ENCODE peak calls at places on chromosome 20, in five cellular contexts. One of them, this sample, is unnamed.
A peak's percentile ranks its signal among the peaks of the same experiment; 100 is the strongest.

GRCh38 chr20:2123720-2124119 is 22.1 kb downstream of the STK35 start:
- DNase-seq in PC-3: peak; percentile 10
- DNase-seq in mesenchymal stem cell: no peak
- DNase-seq in adrenal gland: peak; percentile 70
- DNase-seq in small intestine: no peak
- DNase-seq in this sample: no peak

GRCh38 chr20:327041-327945 is 1.9 kb downstream of the SOX12 start:
- DNase-seq in adrenal gland: peak; percentile 93
- DNase-seq in small intestine: peak; percentile 31
- DNase-seq in mesenchymal stem cell: peak; percentile 94
- DNase-seq in PC-3: peak; percentile 94
- DNase-seq in this sample: peak; percentile 89

GRCh38 chr20:54102543-54102942 is 32.1 kb upstream of the BCAS1 start:
- DNase-seq in small intestine: no peak
- DNase-seq in mesenchymal stem cell: no peak
- DNase-seq in adrenal gland: no peak
- DNase-seq in PC-3: no peak
- DNase-seq in this sample: no peak

GRCh38 chr20:2859330-2860121 is 13.8 kb upstream of the PTPRA start:
- DNase-seq in adrenal gland: no peak
- DNase-seq in small intestine: no peak
- DNase-seq in PC-3: no peak
- DNase-seq in mesenchymal stem cell: no peak
- DNase-seq in this sample: no peak

GRCh38 chr20:8209061-8209460 is 77.0 kb downstream of the PLCB1 start:
- DNase-seq in small intestine: no peak
- DNase-seq in PC-3: no peak
- DNase-seq in mesenchymal stem cell: peak; percentile 61
- DNase-seq in adrenal gland: no peak
- DNase-seq in this sample: no peak

GRCh38 chr20:17499041-17499440 is 32.1 kb downstream of the BFSP1 start:
- DNase-seq in small intestine: no peak
- DNase-seq in mesenchymal stem cell: peak; percentile 12
- DNase-seq in adrenal gland: no peak
- DNase-seq in PC-3: peak; percentile 32
- DNase-seq in this sample: no peak

GRCh38 chr20:967796-968742 is 34.0 kb downstream of the RSPO4 start:
- DNase-seq in adrenal gland: no peak
- DNase-seq in PC-3: peak; percentile 33
- DNase-seq in small intestine: peak; percentile 44
- DNase-seq in mesenchymal stem cell: peak; percentile 5
- DNase-seq in this sample: peak; percentile 18

GRCh38 chr20:13342469-13343242 is 121.6 kb downstream of the ISM1 start:
- DNase-seq in mesenchymal stem cell: no peak
- DNase-seq in PC-3: no peak
- DNase-seq in adrenal gland: no peak
- DNase-seq in small intestine: no peak
- DNase-seq in this sample: no peak

GRCh38 chr20:39289316-39289715 is 327.2 kb downstream of the DHX35 start:
- DNase-seq in mesenchymal stem cell: no peak
- DNase-seq in small intestine: peak; percentile 34
- DNase-seq in adrenal gland: peak; percentile 64
- DNase-seq in PC-3: no peak
- DNase-seq in this sample: no peak

DNA sequence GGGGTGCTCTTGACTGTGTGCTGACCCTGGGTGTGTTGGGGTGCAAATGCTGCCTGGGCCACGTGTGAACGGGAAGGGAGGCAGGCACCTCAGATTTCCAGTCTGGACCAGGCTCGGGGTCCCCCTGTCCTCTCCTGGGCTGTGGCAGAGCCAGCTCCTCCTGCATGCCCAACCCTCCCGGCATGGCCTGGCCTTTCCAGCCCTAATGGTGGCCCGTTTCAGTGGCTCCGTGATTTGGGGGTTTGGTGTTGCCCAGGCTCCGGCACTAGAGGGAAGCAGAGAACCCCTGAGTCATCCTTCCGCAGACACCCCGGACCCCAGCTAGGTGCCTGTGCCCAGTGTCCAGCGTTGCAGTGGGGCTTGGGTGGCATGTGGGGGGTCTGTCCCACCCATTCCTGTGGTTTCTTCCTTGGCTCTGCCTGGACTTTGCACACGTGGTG is 9.1 kb downstream of the RBM38 start:
- DNase-seq in small intestine: no peak
- DNase-seq in mesenchymal stem cell: no peak
- DNase-seq in PC-3: no peak
- DNase-seq in adrenal gland: no peak
- DNase-seq in this sample: no peak
- H3K4me1 ChIP-seq in small intestine: peaks cover 8% of the 10 kb centered on the region
- H3K4me1 ChIP-seq in mesenchymal stem cell: peaks cover 56% of the 10 kb centered on the region
- H3K4me1 ChIP-seq in PC-3: no peaks in the 10 kb centered on the region
- H3K4me1 ChIP-seq in adrenal gland: peaks cover 42% of the 10 kb centered on the region
- H3K4me1 ChIP-seq in this sample: peaks cover 27% of the 10 kb centered on the region

DNA sequence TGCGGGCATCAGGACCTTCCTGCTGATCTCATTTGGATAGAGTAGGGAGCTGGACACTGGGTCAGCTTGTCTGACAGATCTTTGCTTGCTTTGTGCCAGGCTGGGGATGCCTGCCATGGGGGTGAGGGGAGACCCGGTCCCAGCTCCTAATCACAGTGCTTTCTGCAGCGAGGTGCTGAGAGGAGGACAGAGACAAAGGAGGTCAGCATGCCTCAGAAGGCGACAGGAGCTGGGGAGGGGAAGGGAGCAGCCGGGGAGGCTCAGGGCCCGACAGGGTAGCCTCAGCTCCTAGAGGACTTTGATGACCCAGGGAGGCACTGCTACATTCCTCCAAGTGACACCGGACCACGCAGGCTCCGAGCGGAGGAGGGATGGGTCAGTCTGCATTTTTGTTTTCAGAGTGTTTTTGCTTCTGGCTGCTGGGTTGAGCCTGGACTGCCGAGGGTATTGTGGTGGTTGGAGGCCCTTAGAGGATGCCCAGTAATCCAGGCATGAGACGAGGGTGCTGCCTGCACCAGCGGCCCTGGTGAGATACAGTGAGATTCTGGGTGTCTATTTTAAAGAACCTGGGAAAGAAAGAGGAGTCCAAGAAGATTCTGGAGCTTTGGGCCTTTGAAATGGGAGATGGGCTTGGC is 7.8 kb downstream of the RBM38 start:
- DNase-seq in small intestine: no peak
- DNase-seq in adrenal gland: no peak
- DNase-seq in mesenchymal stem cell: no peak
- DNase-seq in PC-3: no peak
- DNase-seq in this sample: no peak
- H3K4me1 ChIP-seq in small intestine: peaks cover 8% of the 10 kb centered on the region
- H3K4me1 ChIP-seq in adrenal gland: peaks cover 48% of the 10 kb centered on the region
- H3K4me1 ChIP-seq in mesenchymal stem cell: peaks cover 68% of the 10 kb centered on the region
- H3K4me1 ChIP-seq in PC-3: no peaks in the 10 kb centered on the region
- H3K4me1 ChIP-seq in this sample: peaks cover 29% of the 10 kb centered on the region

GRCh38 chr20:50821257-50821921 is 26.5 kb downstream of the BCAS4 start:
- DNase-seq in small intestine: peak; percentile 37
- DNase-seq in adrenal gland: no peak
- DNase-seq in mesenchymal stem cell: no peak
- DNase-seq in PC-3: no peak
- DNase-seq in this sample: no peak
- H3K4me1 ChIP-seq in small intestine: no peaks in the 10 kb centered on the region
- H3K4me1 ChIP-seq in adrenal gland: peaks cover 25% of the 10 kb centered on the region
- H3K4me1 ChIP-seq in mesenchymal stem cell: peaks cover 15% of the 10 kb centered on the region
- H3K4me1 ChIP-seq in PC-3: no peaks in the 10 kb centered on the region
- H3K4me1 ChIP-seq in this sample: no peaks in the 10 kb centered on the region

GRCh38 chr20:36465109-36466080 is 75.9 kb upstream of the MYL9 start:
- DNase-seq in adrenal gland: peak; percentile 80
- DNase-seq in PC-3: peak; percentile 91
- DNase-seq in small intestine: peak; percentile 60
- DNase-seq in mesenchymal stem cell: peak; percentile 87
- DNase-seq in this sample: peak; percentile 85

GRCh38 chr20:36462440-36463211 is 78.7 kb upstream of the MYL9 start:
- DNase-seq in small intestine: no peak
- DNase-seq in adrenal gland: peak; percentile 86
- DNase-seq in mesenchymal stem cell: peak; percentile 52
- DNase-seq in PC-3: peak; percentile 56
- DNase-seq in this sample: peak; percentile 77

GRCh38 chr20:36461600-36462439 is 79.5 kb upstream of the MYL9 start:
- DNase-seq in adrenal gland: peak; percentile 83
- DNase-seq in mesenchymal stem cell: peak; percentile 51
- DNase-seq in small intestine: peak; percentile 39
- DNase-seq in PC-3: peak; percentile 38
- DNase-seq in this sample: peak; percentile 78

GRCh38 chr20:36460648-36461599 is 80.4 kb upstream of the MYL9 start:
- DNase-seq in mesenchymal stem cell: peak; percentile 91
- DNase-seq in PC-3: peak; percentile 93
- DNase-seq in small intestine: peak; percentile 95
- DNase-seq in adrenal gland: peak; percentile 97
- DNase-seq in this sample: peak; percentile 90

GRCh38 chr20:36463212-36464061 is 77.9 kb upstream of the MYL9 start:
- DNase-seq in PC-3: no peak
- DNase-seq in adrenal gland: no peak
- DNase-seq in small intestine: peak; percentile 26
- DNase-seq in mesenchymal stem cell: peak; percentile 37
- DNase-seq in this sample: no peak
- H3K4me1 ChIP-seq in PC-3: peaks cover 56% of the 10 kb centered on the region
- H3K4me1 ChIP-seq in adrenal gland: peaks cover 61% of the 10 kb centered on the region
- H3K4me1 ChIP-seq in small intestine: peaks cover 36% of the 10 kb centered on the region
- H3K4me1 ChIP-seq in mesenchymal stem cell: peaks cover 44% of the 10 kb centered on the region
- H3K4me1 ChIP-seq in this sample: peaks cover 72% of the 10 kb centered on the region

DNA sequence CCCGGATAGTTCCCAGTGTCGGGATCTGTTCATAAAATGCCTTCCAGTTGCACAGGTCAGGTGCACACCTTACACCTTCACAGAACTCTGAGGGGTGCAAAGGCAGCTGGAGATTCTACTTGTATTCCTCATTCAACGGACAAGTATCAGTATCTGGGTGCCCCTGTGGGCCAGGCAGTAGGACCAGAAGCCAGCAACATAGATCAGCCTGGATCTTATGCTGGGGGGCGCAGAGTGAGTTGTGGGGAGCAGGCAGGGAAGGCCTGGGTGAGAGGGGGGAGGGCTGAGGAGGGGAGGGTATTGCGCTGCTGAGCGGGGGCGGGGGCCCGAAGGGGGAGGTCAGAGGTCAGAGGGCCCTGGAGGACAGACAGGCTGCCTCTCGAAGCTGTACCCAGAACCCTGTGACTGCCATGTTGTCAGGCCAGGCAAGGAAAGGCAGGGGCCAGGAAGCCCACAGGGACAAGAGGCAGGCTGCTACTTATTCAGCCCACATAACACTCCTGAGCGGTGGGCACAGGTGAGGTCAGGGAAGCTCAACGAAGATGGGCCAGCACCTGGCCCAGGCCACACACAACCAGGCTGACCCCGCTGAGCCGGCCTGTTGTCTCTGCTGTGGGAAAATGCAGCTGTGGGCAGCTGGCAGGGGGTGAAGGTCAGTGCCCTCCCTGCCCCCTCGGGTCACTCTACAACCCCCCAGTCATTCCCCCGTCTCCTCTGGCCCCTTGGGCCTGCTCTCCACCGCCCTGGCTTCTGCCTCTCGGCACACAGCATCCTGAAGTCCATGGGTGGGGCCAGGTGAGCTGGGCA is 1.1 kb downstream of the OPRL1 start:
- DNase-seq in small intestine: no peak
- DNase-seq in PC-3: no peak
- DNase-seq in mesenchymal stem cell: no peak
- DNase-seq in adrenal gland: no peak
- DNase-seq in this sample: no peak
- H3K4me1 ChIP-seq in small intestine: no peaks in the 10 kb centered on the region
- H3K4me1 ChIP-seq in PC-3: peaks cover 24% of the 10 kb centered on the region
- H3K4me1 ChIP-seq in mesenchymal stem cell: peaks cover 50% of the 10 kb centered on the region
- H3K4me1 ChIP-seq in adrenal gland: peaks cover 29% of the 10 kb centered on the region
- H3K4me1 ChIP-seq in this sample: peaks cover 39% of the 10 kb centered on the region

DNA sequence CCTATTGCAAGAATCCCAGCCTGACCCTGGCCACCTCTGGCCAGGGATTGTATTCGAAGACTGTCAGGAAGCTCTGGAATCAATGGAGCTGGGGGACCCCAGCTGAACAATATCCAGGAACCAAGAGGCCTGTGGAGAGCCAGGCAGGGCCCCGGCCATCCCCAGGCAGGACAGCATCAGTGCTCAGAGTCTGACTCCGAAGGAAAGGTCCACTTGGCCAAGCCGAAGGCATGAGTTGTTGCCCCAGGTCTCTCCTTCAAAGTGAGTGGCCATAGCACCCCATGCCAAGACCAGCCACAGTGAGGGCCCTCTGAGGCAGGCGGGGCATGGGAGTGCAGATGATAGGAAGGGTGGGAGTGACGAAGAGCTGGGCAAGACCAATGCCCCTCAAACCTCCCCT is 193.1 kb downstream of the CDH4 start:
- DNase-seq in adrenal gland: no peak
- DNase-seq in small intestine: no peak
- DNase-seq in PC-3: no peak
- DNase-seq in mesenchymal stem cell: no peak
- DNase-seq in this sample: no peak
- H3K4me1 ChIP-seq in adrenal gland: no peaks in the 10 kb centered on the region
- H3K4me1 ChIP-seq in small intestine: no peaks in the 10 kb centered on the region
- H3K4me1 ChIP-seq in PC-3: no peaks in the 10 kb centered on the region
- H3K4me1 ChIP-seq in mesenchymal stem cell: peaks cover 12% of the 10 kb centered on the region
- H3K4me1 ChIP-seq in this sample: peaks cover 6% of the 10 kb centered on the region

This sample was measured in SJSA1.